ENCODE peak calls at places on chromosome 21, in five cellular contexts. T is lung, R is colonic mucosa, H is dorsolateral prefrontal cortex, E is thoracic aorta. F is an unnamed sample.

GRCh38 chr21:29302340-29302991 is 3.7 kb downstream of the BACH1 start:
- DNase-seq in H (no peak), E (no peak), R (no peak), T (no peak), F (no peak)

GRCh38 chr21:26965567-26966359 is 1.1 kb downstream of the ADAMTS5 start:
- DNase-seq in T (no peak), H (no peak), R (peak), E (no peak), F (peak)

GRCh38 chr21:25563399-25564116 is 43.7 kb downstream of the MRPL39 start:
- DNase-seq in E (no peak), H (no peak), R (no peak), T (no peak), F (peak)

GRCh38 chr21:38263493-38263892 is 6.7 kb downstream of the KCNJ15 start:
- DNase-seq in T (no peak), E (no peak), H (no peak), R (no peak), F (no peak)

GRCh38 chr21:31752352-31752751 is 20.4 kb upstream of the SCAF4 start:
- DNase-seq in H (no peak), E (no peak), R (no peak), T (no peak), F (no peak)

GRCh38 chr21:40200962-40201361 is 333.7 kb downstream of the PCP4 start:
- DNase-seq in H (no peak), E (no peak), T (no peak), R (no peak), F (no peak)

GRCh38 chr21:38037416-38037815 is 121.2 kb upstream of the KCNJ6 start:
- DNase-seq in H (no peak), E (no peak), T (no peak), R (no peak), F (no peak)

GRCh38 chr21:28181730-28182129 is 810.9 kb downstream of the LTN1 start:
- DNase-seq in E (no peak), H (no peak), T (no peak), R (no peak), F (no peak)

GRCh38 chr21:41010981-41011380 is 157.0 kb upstream of the BACE2 start:
- DNase-seq in E (no peak), H (no peak), R (no peak), T (no peak), F (no peak)

GRCh38 chr21:38804617-38805281 is 980 bp upstream of the ETS2 start:
- DNase-seq in R (peak), H (peak), T (peak), E (no peak), F (peak)

GRCh38 chr21:35316933-35317332 is 267.8 kb upstream of the RUNX1 start:
- DNase-seq in T (no peak), R (no peak), E (no peak), H (no peak), F (no peak)

GRCh38 chr21:14901482-14901958 is 163.3 kb downstream of the NRIP1 start:
- DNase-seq in E (no peak), R (no peak), H (no peak), T (no peak), F (no peak)

GRCh38 chr21:38478782-38479181 is 19.5 kb downstream of the ERG start:
- DNase-seq in E (no peak), H (no peak), R (no peak), T (no peak), F (no peak)

GRCh38 chr21:43304621-43305335 is 122.2 kb downstream of the SIK1 start:
- DNase-seq in T (no peak), H (no peak), E (no peak), R (no peak), F (no peak)

GRCh38 chr21:42172596-42173483 is 46.1 kb upstream of the ABCG1 start:
- DNase-seq in R (no peak), H (no peak), T (no peak), E (no peak), F (no peak)

GRCh38 chr21:42631142-42631541 is 22.3 kb upstream of the PDE9A start:
- DNase-seq in T (no peak), R (no peak), H (no peak), E (no peak), F (peak)

GRCh38 chr21:42245348-42246185 is 26.6 kb downstream of the ABCG1 start:
- DNase-seq in H (no peak), T (no peak), E (no peak), R (no peak), F (no peak)

GRCh38 chr21:27201197-27201596 is 234.3 kb upstream of the ADAMTS5 start:
- DNase-seq in R (no peak), H (no peak), E (no peak), T (no peak), F (no peak)

GRCh38 chr21:20999567-21000169 is 1.5 kb downstream of the NCAM2 start:
- DNase-seq in E (no peak), H (peak), T (no peak), R (peak), F (peak)

GRCh38 chr21:41881051-41881450 is 1.9 kb upstream of the PRDM15 start:
- DNase-seq in R (no peak), E (no peak), T (no peak), H (no peak), F (no peak)

GRCh38 chr21:41819236-41819855 is 52.5 kb upstream of the RIPK4 start:
- DNase-seq in R (no peak), H (no peak), T (no peak), E (no peak), F (no peak)

GRCh38 chr21:18334066-18334465 is 69.5 kb downstream of the TMPRSS15 start:
- DNase-seq in R (no peak), H (no peak), E (no peak), T (no peak), F (no peak)

GRCh38 chr21:39911286-39911685 is 44.0 kb downstream of the PCP4 start:
- DNase-seq in E (no peak), H (no peak), R (no peak), T (no peak), F (no peak)

GRCh38 chr21:43365611-43366426 is 61.1 kb downstream of the SIK1 start:
- DNase-seq in E (no peak), H (no peak), R (no peak), T (no peak), F (no peak)

GRCh38 chr21:41596241-41596925 is 88.4 kb upstream of the TMPRSS2 start:
- DNase-seq in H (no peak), E (no peak), R (no peak), T (no peak), F (no peak)

GRCh38 chr21:39715804-39716397 is 29.1 kb upstream of the IGSF5 start:
- DNase-seq in E (no peak), T (peak), H (peak), R (peak), F (peak)

GRCh38 chr21:42350899-42351543 is at the start of gene TFF2:
- DNase-seq in R (no peak), E (no peak), T (no peak), H (no peak), F (no peak)

GRCh38 chr21:37868896-37869295 is 47.4 kb downstream of the KCNJ6 start:
- DNase-seq in T (no peak), H (no peak), R (no peak), E (no peak), F (no peak)

GRCh38 chr21:38913120-38913975 is 107.6 kb downstream of the ETS2 start:
- DNase-seq in T (peak), E (peak), H (no peak), R (peak), F (peak)

GRCh38 chr21:16587671-16588379 is 858.0 kb downstream of the USP25 start:
- DNase-seq in T (no peak), E (no peak), R (no peak), H (no peak), F (no peak)

GRCh38 chr21:42652527-42653491 is 612 bp upstream of the PDE9A start:
- DNase-seq in R (peak), H (peak), E (no peak), T (peak), F (peak)

GRCh38 chr21:29114765-29115164 is 15.7 kb upstream of the MAP3K7CL start:
- DNase-seq in R (no peak), T (no peak), E (no peak), H (no peak), F (no peak)

GRCh38 chr21:28832013-28832714 is 160.5 kb downstream of the LTN1 start:
- DNase-seq in R (no peak), T (no peak), E (no peak), H (no peak), F (no peak)

GRCh38 chr21:40681164-40681859 is 165.6 kb downstream of the DSCAM start:
- DNase-seq in H (no peak), R (no peak), T (no peak), E (no peak), F (no peak)

GRCh38 chr21:42041711-42042110 is 29.4 kb upstream of the UMODL1 start:
- DNase-seq in R (no peak), T (no peak), H (no peak), E (no peak), F (no peak)

GRCh38 chr21:38741976-38742309 is 63.8 kb upstream of the ETS2 start:
- DNase-seq in R (peak), T (no peak), H (no peak), E (no peak), F (no peak)

GRCh38 chr21:15483138-15483780 is 246.5 kb upstream of the USP25 start:
- DNase-seq in E (peak), R (peak), H (peak), T (peak), F (peak)

GRCh38 chr21:18914570-18914969 is 511.0 kb upstream of the TMPRSS15 start:
- DNase-seq in T (no peak), R (no peak), E (no peak), H (no peak), F (no peak)

GRCh38 chr21:41821081-41821755 is 54.4 kb upstream of the RIPK4 start:
- DNase-seq in H (no peak), R (no peak), E (no peak), T (no peak), F (no peak)

GRCh38 chr21:44485254-44485793 is 30.0 kb downstream of the LRRC3 start:
- DNase-seq in H (no peak), R (peak), E (no peak), T (peak), F (no peak)
- TF ChIP-seq CTCF in H (no peak), R (no peak), E (no peak), T (no peak), F (no peak)

GRCh38 chr21:36706951-36707762 is 8.2 kb downstream of the SIM2 start:
- DNase-seq in T (no peak), H (no peak), E (no peak), R (peak), F (no peak)
- TF ChIP-seq CTCF in T (no peak), H (no peak), E (no peak), R (no peak), F (no peak)

DNA sequence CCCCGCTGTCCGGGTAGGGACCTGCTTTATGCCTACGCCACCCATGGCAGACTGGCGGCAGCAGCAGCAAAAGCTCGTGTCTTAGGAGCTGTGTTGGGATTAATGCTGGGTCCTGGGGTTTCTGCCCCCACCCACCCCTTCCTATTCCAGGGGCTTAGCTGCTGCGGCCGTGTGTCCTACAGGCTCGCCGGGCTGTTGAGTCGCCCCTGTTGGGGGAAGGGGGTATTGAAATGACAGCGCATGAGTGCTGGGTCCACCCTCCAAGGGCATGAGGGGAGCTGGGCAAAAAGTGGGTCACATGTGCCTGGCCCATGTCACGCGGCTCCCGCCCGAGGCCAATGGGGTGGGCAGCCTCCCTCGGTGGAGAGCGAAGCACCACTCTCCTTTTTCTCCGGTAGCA is 118.3 kb upstream of the COL6A1 start:
- DNase-seq in H (no peak), T (no peak), E (no peak), R (no peak), F (no peak)
- TF ChIP-seq CTCF in H (no peak), T (no peak), E (no peak), R (no peak), F (no peak)

GRCh38 chr21:34073032-34073748 is at the start of the genes MRPS6 and SLC5A3:
- DNase-seq in H (peak), T (peak), E (peak), R (peak), F (peak)
- TF ChIP-seq CTCF in H (no peak), T (no peak), E (no peak), R (no peak), F (no peak)

DNA sequence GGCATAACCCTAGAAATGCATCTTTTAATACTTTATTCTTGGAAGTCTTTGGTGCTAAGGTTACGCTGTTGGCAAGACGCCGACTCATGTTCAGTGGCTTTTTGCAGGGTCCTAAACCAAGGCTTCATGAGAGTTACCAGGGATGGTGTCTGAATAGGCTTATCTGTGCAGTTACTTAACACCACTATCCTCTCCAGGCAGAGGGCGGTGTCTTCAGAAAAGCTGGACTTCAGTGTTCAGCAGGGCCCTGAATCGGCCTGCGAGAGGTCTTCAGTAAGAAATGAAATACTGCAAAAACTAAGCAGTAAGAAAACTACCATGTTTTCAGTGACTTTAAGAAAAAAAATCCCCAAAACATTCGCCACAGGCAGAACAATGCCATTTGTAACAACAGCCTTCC is 58.3 kb downstream of the SIM2 start:
- DNase-seq in T (no peak), H (no peak), R (no peak), E (no peak), F (no peak)
- TF ChIP-seq CTCF in T (no peak), H (peak), R (no peak), E (no peak), F (no peak)